ENCODE peak calls at places on chromosomes 6 and 20, in ten cellular contexts. One of them, this sample, is unnamed.

GRCh38 chr6:160895562-160895961 is 96.0 kb upstream of the MAP3K4 start:
- DNase-seq in left cardiac atrium: no peak
- DNase-seq in right atrium auricular region: no peak
- DNase-seq in stimulated activated CD8-positive, alpha-beta memory T cell treated with anti-CD3 and anti-CD28 coated beads, Interleukin-15, amount 100 ng/mL, for 1 hour: no peak
- DNase-seq in GM04504: no peak
- DNase-seq in stimulated activated CD4-positive, alpha-beta T cell treated with anti-CD3 and anti-CD28 coated beads, Interleukin-1b, Interleukin-23, amount 100 ng/mL, for 48 hours: no peak
- DNase-seq in right cardiac atrium: no peak
- DNase-seq in activated CD8-positive, alpha-beta T cell treated with anti-CD3 and anti-CD28 coated beads, Interleukin-2, amount 10 ng/mL, durations not matched to agents 7 days and 5 days: no peak
- DNase-seq in activated CD8-positive, alpha-beta memory T cell treated with anti-CD3 and anti-CD28 coated beads, Interleukin-2, amount 50 U/mL, for 48 hours: no peak
- DNase-seq in mesothelial cell of epicardium: no peak
- DNase-seq in this sample: no peak

GRCh38 chr20:4076671-4077070 is 61.3 kb upstream of the RNF24 start:
- DNase-seq in left cardiac atrium: no peak
- DNase-seq in right atrium auricular region: peak
- DNase-seq in stimulated activated CD8-positive, alpha-beta memory T cell treated with anti-CD3 and anti-CD28 coated beads, Interleukin-15, amount 100 ng/mL, for 1 hour: no peak
- DNase-seq in GM04504: peak
- DNase-seq in stimulated activated CD4-positive, alpha-beta T cell treated with anti-CD3 and anti-CD28 coated beads, Interleukin-1b, Interleukin-23, amount 100 ng/mL, for 48 hours: no peak
- DNase-seq in right cardiac atrium: no peak
- DNase-seq in activated CD8-positive, alpha-beta T cell treated with anti-CD3 and anti-CD28 coated beads, Interleukin-2, amount 10 ng/mL, durations not matched to agents 7 days and 5 days: no peak
- DNase-seq in activated CD8-positive, alpha-beta memory T cell treated with anti-CD3 and anti-CD28 coated beads, Interleukin-2, amount 50 U/mL, for 48 hours: peak
- DNase-seq in mesothelial cell of epicardium: no peak
- DNase-seq in this sample: peak

GRCh38 chr6:3194535-3195376 is 32.7 kb downstream of the TUBB2B start:
- DNase-seq in left cardiac atrium: no peak
- DNase-seq in right atrium auricular region: no peak
- DNase-seq in stimulated activated CD8-positive, alpha-beta memory T cell treated with anti-CD3 and anti-CD28 coated beads, Interleukin-15, amount 100 ng/mL, for 1 hour: no peak
- DNase-seq in GM04504: no peak
- DNase-seq in stimulated activated CD4-positive, alpha-beta T cell treated with anti-CD3 and anti-CD28 coated beads, Interleukin-1b, Interleukin-23, amount 100 ng/mL, for 48 hours: no peak
- DNase-seq in right cardiac atrium: no peak
- DNase-seq in activated CD8-positive, alpha-beta T cell treated with anti-CD3 and anti-CD28 coated beads, Interleukin-2, amount 10 ng/mL, durations not matched to agents 7 days and 5 days: no peak
- DNase-seq in activated CD8-positive, alpha-beta memory T cell treated with anti-CD3 and anti-CD28 coated beads, Interleukin-2, amount 50 U/mL, for 48 hours: peak
- DNase-seq in mesothelial cell of epicardium: no peak
- DNase-seq in this sample: no peak

GRCh38 chr6:27073441-27073840 is 174.1 kb upstream of the PRSS16 start:
- DNase-seq in left cardiac atrium: no peak
- DNase-seq in right atrium auricular region: no peak
- DNase-seq in stimulated activated CD8-positive, alpha-beta memory T cell treated with anti-CD3 and anti-CD28 coated beads, Interleukin-15, amount 100 ng/mL, for 1 hour: no peak
- DNase-seq in GM04504: no peak
- DNase-seq in stimulated activated CD4-positive, alpha-beta T cell treated with anti-CD3 and anti-CD28 coated beads, Interleukin-1b, Interleukin-23, amount 100 ng/mL, for 48 hours: no peak
- DNase-seq in right cardiac atrium: no peak
- DNase-seq in activated CD8-positive, alpha-beta T cell treated with anti-CD3 and anti-CD28 coated beads, Interleukin-2, amount 10 ng/mL, durations not matched to agents 7 days and 5 days: no peak
- DNase-seq in activated CD8-positive, alpha-beta memory T cell treated with anti-CD3 and anti-CD28 coated beads, Interleukin-2, amount 50 U/mL, for 48 hours: no peak
- DNase-seq in mesothelial cell of epicardium: no peak
- DNase-seq in this sample: no peak

GRCh38 chr20:31718952-31719643 is 3.6 kb downstream of the BCL2L1 start:
- DNase-seq in left cardiac atrium: no peak
- DNase-seq in right atrium auricular region: no peak
- DNase-seq in stimulated activated CD8-positive, alpha-beta memory T cell treated with anti-CD3 and anti-CD28 coated beads, Interleukin-15, amount 100 ng/mL, for 1 hour: no peak
- DNase-seq in GM04504: no peak
- DNase-seq in stimulated activated CD4-positive, alpha-beta T cell treated with anti-CD3 and anti-CD28 coated beads, Interleukin-1b, Interleukin-23, amount 100 ng/mL, for 48 hours: peak
- DNase-seq in right cardiac atrium: no peak
- DNase-seq in activated CD8-positive, alpha-beta T cell treated with anti-CD3 and anti-CD28 coated beads, Interleukin-2, amount 10 ng/mL, durations not matched to agents 7 days and 5 days: no peak
- DNase-seq in activated CD8-positive, alpha-beta memory T cell treated with anti-CD3 and anti-CD28 coated beads, Interleukin-2, amount 50 U/mL, for 48 hours: no peak
- DNase-seq in mesothelial cell of epicardium: no peak
- DNase-seq in this sample: no peak

GRCh38 chr6:154638369-154638768 is 94.8 kb upstream of the SCAF8 start:
- DNase-seq in left cardiac atrium: no peak
- DNase-seq in right atrium auricular region: no peak
- DNase-seq in stimulated activated CD8-positive, alpha-beta memory T cell treated with anti-CD3 and anti-CD28 coated beads, Interleukin-15, amount 100 ng/mL, for 1 hour: no peak
- DNase-seq in GM04504: no peak
- DNase-seq in stimulated activated CD4-positive, alpha-beta T cell treated with anti-CD3 and anti-CD28 coated beads, Interleukin-1b, Interleukin-23, amount 100 ng/mL, for 48 hours: no peak
- DNase-seq in right cardiac atrium: no peak
- DNase-seq in activated CD8-positive, alpha-beta T cell treated with anti-CD3 and anti-CD28 coated beads, Interleukin-2, amount 10 ng/mL, durations not matched to agents 7 days and 5 days: no peak
- DNase-seq in activated CD8-positive, alpha-beta memory T cell treated with anti-CD3 and anti-CD28 coated beads, Interleukin-2, amount 50 U/mL, for 48 hours: no peak
- DNase-seq in mesothelial cell of epicardium: no peak
- DNase-seq in this sample: no peak

GRCh38 chr20:48845000-48845399 is 17.2 kb upstream of the PREX1 start:
- DNase-seq in left cardiac atrium: no peak
- DNase-seq in right atrium auricular region: no peak
- DNase-seq in stimulated activated CD8-positive, alpha-beta memory T cell treated with anti-CD3 and anti-CD28 coated beads, Interleukin-15, amount 100 ng/mL, for 1 hour: no peak
- DNase-seq in GM04504: no peak
- DNase-seq in stimulated activated CD4-positive, alpha-beta T cell treated with anti-CD3 and anti-CD28 coated beads, Interleukin-1b, Interleukin-23, amount 100 ng/mL, for 48 hours: no peak
- DNase-seq in right cardiac atrium: no peak
- DNase-seq in activated CD8-positive, alpha-beta T cell treated with anti-CD3 and anti-CD28 coated beads, Interleukin-2, amount 10 ng/mL, durations not matched to agents 7 days and 5 days: no peak
- DNase-seq in activated CD8-positive, alpha-beta memory T cell treated with anti-CD3 and anti-CD28 coated beads, Interleukin-2, amount 50 U/mL, for 48 hours: no peak
- DNase-seq in mesothelial cell of epicardium: no peak
- DNase-seq in this sample: no peak

GRCh38 chr20:21826946-21827345 is 121.5 kb downstream of the PAX1 start:
- DNase-seq in left cardiac atrium: no peak
- DNase-seq in right atrium auricular region: no peak
- DNase-seq in stimulated activated CD8-positive, alpha-beta memory T cell treated with anti-CD3 and anti-CD28 coated beads, Interleukin-15, amount 100 ng/mL, for 1 hour: no peak
- DNase-seq in GM04504: no peak
- DNase-seq in stimulated activated CD4-positive, alpha-beta T cell treated with anti-CD3 and anti-CD28 coated beads, Interleukin-1b, Interleukin-23, amount 100 ng/mL, for 48 hours: no peak
- DNase-seq in right cardiac atrium: no peak
- DNase-seq in activated CD8-positive, alpha-beta T cell treated with anti-CD3 and anti-CD28 coated beads, Interleukin-2, amount 10 ng/mL, durations not matched to agents 7 days and 5 days: no peak
- DNase-seq in activated CD8-positive, alpha-beta memory T cell treated with anti-CD3 and anti-CD28 coated beads, Interleukin-2, amount 50 U/mL, for 48 hours: no peak
- DNase-seq in mesothelial cell of epicardium: no peak
- DNase-seq in this sample: no peak

GRCh38 chr6:122651604-122652003 is 41.4 kb downstream of the PKIB start:
- DNase-seq in left cardiac atrium: no peak
- DNase-seq in right atrium auricular region: no peak
- DNase-seq in stimulated activated CD8-positive, alpha-beta memory T cell treated with anti-CD3 and anti-CD28 coated beads, Interleukin-15, amount 100 ng/mL, for 1 hour: no peak
- DNase-seq in GM04504: no peak
- DNase-seq in stimulated activated CD4-positive, alpha-beta T cell treated with anti-CD3 and anti-CD28 coated beads, Interleukin-1b, Interleukin-23, amount 100 ng/mL, for 48 hours: no peak
- DNase-seq in right cardiac atrium: no peak
- DNase-seq in activated CD8-positive, alpha-beta T cell treated with anti-CD3 and anti-CD28 coated beads, Interleukin-2, amount 10 ng/mL, durations not matched to agents 7 days and 5 days: no peak
- DNase-seq in activated CD8-positive, alpha-beta memory T cell treated with anti-CD3 and anti-CD28 coated beads, Interleukin-2, amount 50 U/mL, for 48 hours: no peak
- DNase-seq in mesothelial cell of epicardium: no peak
- DNase-seq in this sample: no peak

GRCh38 chr20:32966881-32967781 is 37.1 kb downstream of the SUN5 start:
- DNase-seq in left cardiac atrium: no peak
- DNase-seq in right atrium auricular region: peak
- DNase-seq in stimulated activated CD8-positive, alpha-beta memory T cell treated with anti-CD3 and anti-CD28 coated beads, Interleukin-15, amount 100 ng/mL, for 1 hour: no peak
- DNase-seq in GM04504: no peak
- DNase-seq in stimulated activated CD4-positive, alpha-beta T cell treated with anti-CD3 and anti-CD28 coated beads, Interleukin-1b, Interleukin-23, amount 100 ng/mL, for 48 hours: peak
- DNase-seq in right cardiac atrium: no peak
- DNase-seq in activated CD8-positive, alpha-beta T cell treated with anti-CD3 and anti-CD28 coated beads, Interleukin-2, amount 10 ng/mL, durations not matched to agents 7 days and 5 days: peak
- DNase-seq in activated CD8-positive, alpha-beta memory T cell treated with anti-CD3 and anti-CD28 coated beads, Interleukin-2, amount 50 U/mL, for 48 hours: peak
- DNase-seq in mesothelial cell of epicardium: peak
- DNase-seq in this sample: no peak

This sample was measured in AG08395.